ENCODE peak calls at places on chromosomes 3 and 15, in ten cellular contexts. U, D, B, T, W, P, J, H, I and F are unnamed samples.

GRCh38 chr3:5657109-5657508 is 469.6 kb downstream of the EDEM1 start:
- DNase-seq in U (no peak), D (no peak), B (no peak), T (no peak), W (no peak), P (no peak), J (no peak), H (no peak), I (no peak), F (no peak)

GRCh38 chr3:152942366-152942765 is 107.4 kb downstream of the P2RY1 start:
- DNase-seq in U (no peak), D (no peak), B (peak; percentile 1), T (no peak), W (no peak), P (no peak), J (no peak), H (no peak), I (no peak), F (no peak)

GRCh38 chr15:100717596-100717995 is 115.2 kb downstream of the ASB7 start:
- DNase-seq in U (no peak), D (no peak), B (no peak), T (no peak), W (peak; percentile 26), P (no peak), J (no peak), H (no peak), I (no peak), F (no peak)

GRCh38 chr3:7630351-7630911 is 769.5 kb downstream of the GRM7 start:
- DNase-seq in U (no peak), D (no peak), B (no peak), T (no peak), W (no peak), P (no peak), J (peak; percentile 6), H (no peak), I (no peak), F (no peak)

GRCh38 chr15:22961661-22962221 is 18.4 kb downstream of the CYFIP1 start:
- DNase-seq in U (no peak), D (no peak), B (no peak), T (no peak), W (no peak), P (no peak), J (no peak), H (no peak), I (peak; percentile 71), F (peak; percentile 45)

GRCh38 chr15:28111552-28111951 is 12.4 kb upstream of the OCA2 start:
- DNase-seq in U (no peak), D (no peak), B (no peak), T (no peak), W (no peak), P (no peak), J (no peak), H (no peak), I (no peak), F (no peak)

GRCh38 chr3:112610121-112610520 is 30.8 kb downstream of the CCDC80 start:
- DNase-seq in U (no peak), D (no peak), B (no peak), T (peak; percentile 15), W (no peak), P (no peak), J (peak; percentile 93), H (no peak), I (no peak), F (no peak)

GRCh38 chr15:50116477-50116876 is 2.6 kb downstream of the ATP8B4 start:
- DNase-seq in U (no peak), D (no peak), B (no peak), T (peak; percentile 5), W (peak; percentile 42), P (no peak), J (peak; percentile 76), H (no peak), I (no peak), F (peak; percentile 10)

GRCh38 chr3:122967376-122968164 is 60.0 kb downstream of the SEMA5B start:
- DNase-seq in U (no peak), D (no peak), B (no peak), T (no peak), W (no peak), P (no peak), J (no peak), H (no peak), I (no peak), F (no peak)

GRCh38 chr3:177131927-177132636 is 65.2 kb downstream of the TBL1XR1 start:
- DNase-seq in U (no peak), D (no peak), B (no peak), T (no peak), W (no peak), P (no peak), J (no peak), H (no peak), I (no peak), F (no peak)

GRCh38 chr15:77830041-77830440 is 197.3 kb upstream of the LINGO1 start:
- DNase-seq in U (no peak), D (no peak), B (peak; percentile 81), T (no peak), W (no peak), P (no peak), J (peak; percentile 96), H (peak; percentile 14), I (no peak), F (no peak)

GRCh38 chr3:79766474-79767193 is 1.2 kb downstream of the ROBO1 start:
- DNase-seq in U (no peak), D (no peak), B (no peak), T (no peak), W (peak; percentile 13), P (no peak), J (no peak), H (peak; percentile 21), I (no peak), F (peak; percentile 22)

GRCh38 chr3:174072675-174073074 is 675.1 kb downstream of the NLGN1 start:
- DNase-seq in U (no peak), D (no peak), B (no peak), T (no peak), W (no peak), P (no peak), J (no peak), H (no peak), I (no peak), F (no peak)

GRCh38 chr15:56356616-56357015 is 8.6 kb upstream of the TEX9 start:
- DNase-seq in U (peak; percentile 20), D (no peak), B (no peak), T (no peak), W (no peak), P (no peak), J (peak; percentile 64), H (no peak), I (no peak), F (no peak)

GRCh38 chr3:169348981-169349942 is 314.2 kb downstream of the MECOM start:
- DNase-seq in U (no peak), D (no peak), B (peak; percentile 2), T (no peak), W (no peak), P (no peak), J (peak; percentile 13), H (no peak), I (no peak), F (no peak)

GRCh38 chr3:142447308-142447851 is 457 bp downstream of the XRN1 start:
- DNase-seq in U (no peak), D (peak; percentile 40), B (peak; percentile 11), T (peak; percentile 18), W (peak; percentile 52), P (no peak), J (peak; percentile 42), H (peak; percentile 44), I (peak; percentile 69), F (peak; percentile 66)

GRCh38 chr15:73346735-73347312 is 21.9 kb downstream of the HCN4 start:
- DNase-seq in U (no peak), D (no peak), B (peak; percentile 1), T (peak; percentile 47), W (peak; percentile 92), P (peak; percentile 75), J (peak; percentile 12), H (peak; percentile 36), I (no peak), F (peak; percentile 53)

GRCh38 chr3:144643778-144644191 is 672.2 kb downstream of the DIPK2A start:
- DNase-seq in U (no peak), D (no peak), B (peak; percentile 9), T (no peak), W (peak; percentile 18), P (no peak), J (peak; percentile 49), H (no peak), I (no peak), F (no peak)

GRCh38 chr3:134374791-134375541 is 719 bp upstream of the AMOTL2 start:
- DNase-seq in U (peak; percentile 68), D (no peak), B (no peak), T (peak; percentile 65), W (no peak), P (peak; percentile 81), J (no peak), H (peak; percentile 66), I (no peak), F (peak; percentile 69)

GRCh38 chr3:141294848-141295247 is 63.2 kb downstream of the PXYLP1 start:
- DNase-seq in U (no peak), D (no peak), B (peak; percentile 31), T (no peak), W (no peak), P (no peak), J (peak; percentile 88), H (no peak), I (no peak), F (peak; percentile 78)

GRCh38 chr3:171342200-171342599 is 118.0 kb downstream of the TNIK start:
- DNase-seq in U (no peak), D (no peak), B (no peak), T (no peak), W (no peak), P (no peak), J (no peak), H (no peak), I (no peak), F (no peak)

GRCh38 chr3:119236756-119237155 is 3.9 kb downstream of the B4GALT4 start:
- DNase-seq in U (no peak), D (no peak), B (no peak), T (no peak), W (no peak), P (no peak), J (no peak), H (no peak), I (no peak), F (no peak)

GRCh38 chr3:188453431-188454384 is 299.8 kb downstream of the LPP start:
- DNase-seq in U (no peak), D (no peak), B (no peak), T (no peak), W (no peak), P (no peak), J (no peak), H (no peak), I (no peak), F (no peak)

GRCh38 chr3:117622130-117622841 is 912.7 kb downstream of the TUSC7 start:
- DNase-seq in U (no peak), D (no peak), B (peak; percentile 72), T (no peak), W (no peak), P (no peak), J (peak; percentile 93), H (no peak), I (no peak), F (no peak)

GRCh38 chr15:59996498-59997041 is 7.5 kb upstream of the FOXB1 start:
- DNase-seq in U (no peak), D (no peak), B (no peak), T (no peak), W (no peak), P (no peak), J (no peak), H (no peak), I (no peak), F (no peak)

GRCh38 chr15:81338422-81339007 is 14.6 kb upstream of the STARD5 start:
- DNase-seq in U (no peak), D (no peak), B (peak; percentile 90), T (peak; percentile 7), W (no peak), P (peak; percentile 58), J (peak; percentile 96), H (no peak), I (peak; percentile 87), F (peak; percentile 55)

GRCh38 chr15:64948916-64949315 is 37.2 kb downstream of the ANKDD1A start:
- DNase-seq in U (no peak), D (no peak), B (no peak), T (no peak), W (no peak), P (no peak), J (no peak), H (no peak), I (no peak), F (no peak)

GRCh38 chr3:120160050-120160449 is 65.8 kb upstream of the GSK3B start:
- DNase-seq in U (peak; percentile 32), D (no peak), B (peak; percentile 99), T (peak; percentile 28), W (no peak), P (peak; percentile 61), J (peak; percentile 99), H (no peak), I (peak; percentile 93), F (no peak)